ENCODE peak calls at places on chromosomes 5 and 9, in nine cellular contexts. L, Y, E, R, F, M, A, W and X are unnamed samples.

GRCh38 chr5:149803641-149804468 is 73.7 kb downstream of the PPARGC1B start:
- DNase-seq in M (no peak), E (no peak), R (no peak), F (no peak), L (no peak), Y (no peak), W (no peak), A (no peak), X (peak; percentile 74)

GRCh38 chr5:159915913-159916840 is at the start of gene ADRA1B:
- DNase-seq in L (no peak), W (peak; percentile 28), E (peak; percentile 8), A (peak; percentile 92), Y (peak; percentile 87), R (peak; percentile 76), F (peak; percentile 76), M (no peak), X (peak; percentile 78)

GRCh38 chr9:111983484-111983908 is 86.9 kb downstream of the UGCG start:
- DNase-seq in L (no peak), A (no peak), Y (no peak), E (peak; percentile 6), F (no peak), M (no peak), W (no peak), R (no peak), X (no peak)

GRCh38 chr9:99103909-99104458 is 929 bp upstream of the TGFBR1 start:
- DNase-seq in L (no peak), Y (no peak), M (no peak), R (no peak), F (peak; percentile 14), W (no peak), A (peak; percentile 36), E (no peak), X (peak; percentile 31)

GRCh38 chr9:133788819-133789733 is 50.9 kb upstream of the SARDH start:
- DNase-seq in M (no peak), R (peak; percentile 70), E (no peak), A (no peak), L (no peak), F (no peak), Y (no peak), W (no peak), X (peak; percentile 38)

GRCh38 chr9:113590991-113591898 is 127.7 kb downstream of the RGS3 start:
- DNase-seq in Y (peak; percentile 79), W (peak; percentile 33), A (peak; percentile 89), F (peak; percentile 77), R (peak; percentile 78), L (peak; percentile 96), M (no peak), E (peak; percentile 25), X (peak; percentile 85)

GRCh38 chr5:79829260-79829659 is 139.6 kb downstream of the CMYA5 start:
- DNase-seq in A (peak; percentile 71), E (no peak), R (no peak), W (no peak), Y (no peak), M (no peak), F (peak; percentile 32), L (no peak), X (no peak)

GRCh38 chr9:127923771-127924170 is 6.8 kb downstream of the PIP5KL1 start:
- DNase-seq in L (no peak), F (peak; percentile 74), M (no peak), R (no peak), W (no peak), Y (no peak), E (no peak), A (no peak), X (no peak)

GRCh38 chr9:12689233-12689632 is 4.0 kb upstream of the TYRP1 start:
- DNase-seq in Y (no peak), L (no peak), M (no peak), E (no peak), F (no peak), R (no peak), A (no peak), W (no peak), X (no peak)

GRCh38 chr9:121738969-121739368 is 87.5 kb downstream of the DAB2IP start:
- DNase-seq in Y (no peak), R (peak; percentile 46), M (no peak), A (no peak), F (no peak), W (no peak), E (no peak), L (no peak), X (no peak)

GRCh38 chr5:142304013-142304701 is 20.7 kb downstream of the SPRY4 start:
- DNase-seq in Y (no peak), F (no peak), E (no peak), R (peak; percentile 71), M (no peak), L (no peak), W (no peak), A (no peak), X (peak; percentile 35)

GRCh38 chr9:101705135-101705661 is 33.2 kb downstream of the GRIN3A start:
- DNase-seq in L (no peak), R (peak; percentile 77), M (no peak), F (peak; percentile 38), A (peak; percentile 67), W (no peak), Y (no peak), E (peak; percentile 21), X (peak; percentile 17)

GRCh38 chr9:133527444-133527920 is 2.7 kb upstream of the MYMK start:
- DNase-seq in E (no peak), W (no peak), F (no peak), Y (no peak), R (no peak), M (no peak), L (no peak), A (peak; percentile 51), X (peak; percentile 73)

GRCh38 chr5:136034976-136035375 is 6.2 kb downstream of the TGFBI start:
- DNase-seq in E (no peak), M (no peak), F (no peak), L (no peak), A (no peak), Y (no peak), W (no peak), R (no peak), X (peak; percentile 62)

GRCh38 chr5:136035837-136036236 is 7.0 kb downstream of the TGFBI start:
- DNase-seq in W (no peak), A (no peak), E (no peak), R (no peak), M (no peak), F (no peak), L (no peak), Y (no peak), X (no peak)

GRCh38 chr5:136033244-136033643 is 4.5 kb downstream of the TGFBI start:
- DNase-seq in Y (no peak), L (no peak), R (no peak), M (no peak), E (no peak), A (no peak), W (no peak), F (no peak), X (no peak)

GRCh38 chr5:136033848-136034247 is 5.1 kb downstream of the TGFBI start:
- DNase-seq in W (no peak), F (no peak), A (no peak), Y (no peak), L (no peak), M (no peak), R (no peak), E (no peak), X (no peak)

GRCh38 chr5:136034492-136034891 is 5.7 kb downstream of the TGFBI start:
- DNase-seq in E (no peak), R (no peak), A (no peak), Y (no peak), L (no peak), W (no peak), F (no peak), M (no peak), X (no peak)
- H3K9me3 ChIP-seq in E (no peaks in the 10 kb centered on the region), R (no peaks in the 10 kb centered on the region), A (no peaks in the 10 kb centered on the region), Y (no peaks in the 10 kb centered on the region), L (no peaks in the 10 kb centered on the region), W (no peaks in the 10 kb centered on the region), F (no peaks in the 10 kb centered on the region), M (no peaks in the 10 kb centered on the region), X (peaks cover 7% of the 10 kb centered on the region)

DNA sequence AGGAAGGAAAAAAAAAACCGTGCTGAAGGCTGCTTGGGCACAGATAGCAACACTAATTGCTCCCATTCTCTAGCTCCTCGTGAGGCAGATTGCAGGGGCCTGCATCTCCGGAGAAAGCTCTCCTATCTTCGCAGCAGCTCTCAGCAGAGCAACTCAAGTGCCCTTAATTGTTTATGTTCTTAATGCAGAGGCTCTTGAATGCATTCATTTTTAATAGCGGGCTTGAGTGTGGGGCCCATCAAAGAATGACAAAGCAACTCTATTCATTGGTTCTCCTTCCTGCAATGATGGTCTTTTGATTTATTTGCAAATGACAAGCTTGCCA is 23.9 kb downstream of the TLE1 start:
- DNase-seq in W (no peak), M (no peak), Y (no peak), R (no peak), A (peak; percentile 71), E (no peak), F (no peak), L (no peak), X (no peak)
- H3K4me3 ChIP-seq in W (no peak overlapping the region), M (no peak overlapping the region), Y (no peak overlapping the region), R (no peak overlapping the region), A (peak overlapping the region; percentile 19), E (no peak overlapping the region), F (no peak overlapping the region), L (no peak overlapping the region), X (no peak overlapping the region)

DNA sequence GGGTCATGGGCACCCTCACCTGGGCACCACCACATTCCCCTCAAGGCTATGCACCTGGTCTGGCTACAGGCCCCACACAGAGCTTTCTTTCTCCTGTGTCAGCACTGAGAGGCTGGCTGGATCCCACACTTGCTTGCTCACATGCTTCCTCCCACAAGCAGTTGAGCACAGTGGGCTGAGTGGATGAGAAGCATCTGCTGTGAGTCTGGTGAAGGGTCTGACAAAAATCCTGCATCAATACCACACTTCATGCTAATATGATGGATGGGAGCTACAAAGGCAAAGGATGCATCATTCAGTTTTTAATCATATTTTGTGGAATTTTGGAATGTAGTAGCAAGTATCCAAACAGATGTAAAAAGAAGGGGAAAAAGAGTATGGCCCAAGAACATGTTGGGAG is 830.8 kb upstream of the PTPRD start:
- DNase-seq in M (no peak), L (no peak), R (no peak), F (no peak), Y (no peak), E (no peak), A (no peak), W (no peak), X (no peak)
- H3K9me3 ChIP-seq in M (peaks cover 4% of the 10 kb centered on the region), L (no peaks in the 10 kb centered on the region), R (no peaks in the 10 kb centered on the region), F (no peaks in the 10 kb centered on the region), Y (no peaks in the 10 kb centered on the region), E (peaks cover 28% of the 10 kb centered on the region), A (no peaks in the 10 kb centered on the region), W (no peaks in the 10 kb centered on the region), X (no peaks in the 10 kb centered on the region)

GRCh38 chr5:172640139-172640538 is 924 bp upstream of the NEURL1B start:
- DNase-seq in E (no peak), A (no peak), L (no peak), M (no peak), W (no peak), F (no peak), Y (peak; percentile 15), R (no peak), X (no peak)
- H3K4me3 ChIP-seq in E (no peak overlapping the region), A (peak overlapping the region; percentile 92), L (peak overlapping the region; percentile 98), M (no peak overlapping the region), W (no peak overlapping the region), F (no peak overlapping the region), Y (no peak overlapping the region), R (no peak overlapping the region), X (no peak overlapping the region)

GRCh38 chr5:3375586-3376311 is 219.9 kb upstream of the IRX1 start:
- DNase-seq in Y (no peak), E (no peak), F (no peak), M (no peak), W (no peak), R (no peak), L (no peak), A (no peak), X (no peak)
- H3K9me3 ChIP-seq in Y (peaks cover 12% of the 10 kb centered on the region), E (peaks cover 26% of the 10 kb centered on the region), F (peaks cover 15% of the 10 kb centered on the region), M (peaks cover 10% of the 10 kb centered on the region), W (no peaks in the 10 kb centered on the region), R (peaks cover 8% of the 10 kb centered on the region), L (peaks cover 23% of the 10 kb centered on the region), A (peaks cover 11% of the 10 kb centered on the region), X (peaks cover 42% of the 10 kb centered on the region)